ENCODE peak calls at places on chromosomes 1 and 21, in nine cellular contexts. One of them, this sample, is unnamed.

GRCh38 chr1:235411489-235412486 is 44.6 kb downstream of the TBCE start:
- DNase-seq in HT1080: peak; percentile 29
- DNase-seq in HEK293T: no peak
- DNase-seq in NCI-H1092 treated with DMSO at 0.1 percent for 48 hours: no peak
- DNase-seq in mesendoderm: peak; percentile 33
- DNase-seq in Panc1: no peak
- DNase-seq in naive B cell: no peak
- DNase-seq in tibial artery: no peak
- DNase-seq in Kasumi-1: no peak
- DNase-seq in this sample: peak; percentile 15

GRCh38 chr1:209641216-209642181 is 10.7 kb downstream of the LAMB3 start:
- DNase-seq in HT1080: no peak
- DNase-seq in HEK293T: no peak
- DNase-seq in NCI-H1092 treated with DMSO at 0.1 percent for 48 hours: no peak
- DNase-seq in mesendoderm: no peak
- DNase-seq in Panc1: no peak
- DNase-seq in naive B cell: no peak
- DNase-seq in tibial artery: peak; percentile 74
- DNase-seq in Kasumi-1: no peak
- DNase-seq in this sample: no peak

GRCh38 chr21:45265721-45266517 is 21.8 kb downstream of the POFUT2 start:
- DNase-seq in HT1080: no peak
- DNase-seq in HEK293T: no peak
- DNase-seq in NCI-H1092 treated with DMSO at 0.1 percent for 48 hours: no peak
- DNase-seq in mesendoderm: no peak
- DNase-seq in Panc1: no peak
- DNase-seq in naive B cell: no peak
- DNase-seq in tibial artery: peak; percentile 13
- DNase-seq in Kasumi-1: no peak
- DNase-seq in this sample: no peak

GRCh38 chr1:186792870-186793581 is 35.7 kb upstream of the PLA2G4A start:
- DNase-seq in HT1080: peak; percentile 76
- DNase-seq in HEK293T: no peak
- DNase-seq in NCI-H1092 treated with DMSO at 0.1 percent for 48 hours: no peak
- DNase-seq in mesendoderm: no peak
- DNase-seq in Panc1: no peak
- DNase-seq in naive B cell: no peak
- DNase-seq in tibial artery: no peak
- DNase-seq in Kasumi-1: no peak
- DNase-seq in this sample: no peak

GRCh38 chr1:66925944-66926343 is 1.2 kb downstream of the MIER1 start:
- DNase-seq in HT1080: no peak
- DNase-seq in HEK293T: no peak
- DNase-seq in NCI-H1092 treated with DMSO at 0.1 percent for 48 hours: no peak
- DNase-seq in mesendoderm: peak; percentile 38
- DNase-seq in Panc1: no peak
- DNase-seq in naive B cell: no peak
- DNase-seq in tibial artery: no peak
- DNase-seq in Kasumi-1: peak; percentile 36
- DNase-seq in this sample: peak; percentile 76

GRCh38 chr1:112581530-112582192 is 37.3 kb downstream of the ST7L start:
- DNase-seq in HT1080: no peak
- DNase-seq in HEK293T: no peak
- DNase-seq in NCI-H1092 treated with DMSO at 0.1 percent for 48 hours: no peak
- DNase-seq in mesendoderm: no peak
- DNase-seq in Panc1: peak; percentile 7
- DNase-seq in naive B cell: no peak
- DNase-seq in tibial artery: no peak
- DNase-seq in Kasumi-1: no peak
- DNase-seq in this sample: no peak

GRCh38 chr21:45019076-45019886 is 55.1 kb upstream of the ADARB1 start:
- DNase-seq in HT1080: no peak
- DNase-seq in HEK293T: no peak
- DNase-seq in NCI-H1092 treated with DMSO at 0.1 percent for 48 hours: no peak
- DNase-seq in mesendoderm: peak; percentile 40
- DNase-seq in Panc1: no peak
- DNase-seq in naive B cell: no peak
- DNase-seq in tibial artery: peak; percentile 72
- DNase-seq in Kasumi-1: no peak
- DNase-seq in this sample: peak; percentile 39

GRCh38 chr1:46198026-46198826 is at the start of gene POMGNT1:
- DNase-seq in HT1080: peak; percentile 58
- DNase-seq in HEK293T: peak; percentile 86
- DNase-seq in NCI-H1092 treated with DMSO at 0.1 percent for 48 hours: no peak
- DNase-seq in mesendoderm: peak; percentile 75
- DNase-seq in Panc1: no peak
- DNase-seq in naive B cell: peak; percentile 73
- DNase-seq in tibial artery: peak; percentile 60
- DNase-seq in Kasumi-1: peak; percentile 48
- DNase-seq in this sample: peak; percentile 76

GRCh38 chr21:31218830-31219608 is 125.0 kb downstream of the TIAM1 start:
- DNase-seq in HT1080: peak; percentile 3
- DNase-seq in HEK293T: no peak
- DNase-seq in NCI-H1092 treated with DMSO at 0.1 percent for 48 hours: no peak
- DNase-seq in mesendoderm: peak; percentile 16
- DNase-seq in Panc1: no peak
- DNase-seq in naive B cell: no peak
- DNase-seq in tibial artery: peak; percentile 52
- DNase-seq in Kasumi-1: no peak
- DNase-seq in this sample: peak; percentile 46

GRCh38 chr1:38558055-38558454 is 301.5 kb downstream of the RRAGC start:
- DNase-seq in HT1080: no peak
- DNase-seq in HEK293T: no peak
- DNase-seq in NCI-H1092 treated with DMSO at 0.1 percent for 48 hours: no peak
- DNase-seq in mesendoderm: peak; percentile 50
- DNase-seq in Panc1: no peak
- DNase-seq in naive B cell: no peak
- DNase-seq in tibial artery: no peak
- DNase-seq in Kasumi-1: no peak
- DNase-seq in this sample: no peak

GRCh38 chr21:17114019-17114418 is 398.8 kb upstream of the CXADR start:
- DNase-seq in HT1080: no peak
- DNase-seq in HEK293T: no peak
- DNase-seq in NCI-H1092 treated with DMSO at 0.1 percent for 48 hours: no peak
- DNase-seq in mesendoderm: no peak
- DNase-seq in Panc1: no peak
- DNase-seq in naive B cell: no peak
- DNase-seq in tibial artery: no peak
- DNase-seq in Kasumi-1: no peak
- DNase-seq in this sample: no peak

GRCh38 chr1:180343931-180344406 is 113.9 kb downstream of the LHX4 start:
- DNase-seq in HT1080: peak; percentile 47
- DNase-seq in HEK293T: peak; percentile 15
- DNase-seq in NCI-H1092 treated with DMSO at 0.1 percent for 48 hours: peak; percentile 99
- DNase-seq in mesendoderm: no peak
- DNase-seq in Panc1: no peak
- DNase-seq in naive B cell: no peak
- DNase-seq in tibial artery: peak; percentile 51
- DNase-seq in Kasumi-1: peak; percentile 86
- DNase-seq in this sample: peak; percentile 97

GRCh38 chr21:45295576-45296365 is 8.1 kb upstream of the POFUT2 start:
- DNase-seq in HT1080: no peak
- DNase-seq in HEK293T: no peak
- DNase-seq in NCI-H1092 treated with DMSO at 0.1 percent for 48 hours: no peak
- DNase-seq in mesendoderm: no peak
- DNase-seq in Panc1: no peak
- DNase-seq in naive B cell: no peak
- DNase-seq in tibial artery: peak; percentile 20
- DNase-seq in Kasumi-1: no peak
- DNase-seq in this sample: no peak